ENCODE peak calls at places on chromosomes 13 and 19, in seven cellular contexts. K, T, Y, U, N, L and C are unnamed samples.

GRCh38 chr13:63541336-63541735 is 2125.7 kb upstream of the PCDH20 start:
- DNase-seq in N (no peak), K (no peak), Y (no peak), U (no peak), T (no peak), L (no peak), C (no peak)

GRCh38 chr19:862529-863304 is 3.3 kb downstream of the CFD start:
- DNase-seq in K (peak), T (no peak), L (peak), U (peak), N (peak), Y (peak), C (no peak)

GRCh38 chr13:27097691-27098090 is 73.9 kb downstream of the USP12 start:
- DNase-seq in T (no peak), L (no peak), K (no peak), N (no peak), U (no peak), Y (no peak), C (no peak)

GRCh38 chr19:6223461-6224307 is 56.1 kb downstream of the MLLT1 start:
- DNase-seq in U (no peak), Y (no peak), N (no peak), K (no peak), T (no peak), L (peak), C (no peak)

GRCh38 chr19:45164577-45165335 is 4.0 kb upstream of the NKPD1 start:
- DNase-seq in Y (no peak), L (no peak), U (peak), N (no peak), K (peak), T (no peak), C (no peak)

GRCh38 chr13:20160346-20161274 is at the start of gene GJA3:
- DNase-seq in L (no peak), N (peak), Y (peak), K (peak), U (peak), T (no peak), C (peak)

GRCh38 chr19:49355890-49356289 is 6.3 kb downstream of the TEAD2 start:
- DNase-seq in L (no peak), Y (no peak), K (no peak), N (no peak), T (no peak), U (no peak), C (no peak)

GRCh38 chr13:41917641-41918040 is 43.3 kb downstream of the VWA8 start:
- DNase-seq in N (no peak), T (no peak), L (no peak), U (no peak), Y (no peak), K (peak), C (no peak)

GRCh38 chr13:41643502-41643901 is 186.2 kb downstream of the RGCC start:
- DNase-seq in Y (no peak), T (no peak), N (no peak), K (no peak), L (no peak), U (no peak), C (no peak)

GRCh38 chr13:92461402-92461801 is 765.2 kb upstream of the GPC6 start:
- DNase-seq in Y (no peak), U (no peak), T (no peak), L (no peak), K (no peak), N (no peak), C (no peak)

GRCh38 chr19:1904385-1905070 is 671 bp upstream of the ADAT3 start:
- DNase-seq in T (no peak), K (no peak), Y (peak), N (no peak), U (peak), L (peak), C (no peak)

GRCh38 chr13:73440296-73440895 is 381.6 kb downstream of the KLF5 start:
- DNase-seq in L (no peak), K (peak), U (peak), T (no peak), N (no peak), Y (no peak), C (peak)

GRCh38 chr19:29878973-29879654 is 62.9 kb upstream of the URI1 start:
- DNase-seq in L (peak), T (no peak), U (no peak), K (no peak), N (no peak), Y (no peak), C (peak)

GRCh38 chr19:31902821-31903220 is 442.6 kb upstream of the ZNF507 start:
- DNase-seq in K (no peak), N (no peak), Y (no peak), L (no peak), U (no peak), T (no peak), C (no peak)

GRCh38 chr13:40895715-40896184 is 106.3 kb downstream of the SLC25A15 start:
- DNase-seq in U (no peak), K (no peak), N (no peak), T (no peak), Y (no peak), L (no peak), C (no peak)

GRCh38 chr13:72025836-72026235 is 158.8 kb upstream of the DACH1 start:
- DNase-seq in Y (no peak), L (no peak), T (no peak), U (no peak), N (no peak), K (no peak), C (no peak)

GRCh38 chr13:97781891-97782305 is 171.6 kb upstream of the IPO5 start:
- DNase-seq in K (no peak), N (no peak), T (peak), U (no peak), L (no peak), Y (no peak), C (no peak)

GRCh38 chr19:1266818-1267440 is 2.2 kb upstream of the CIRBP start:
- DNase-seq in L (peak), K (peak), N (no peak), T (peak), U (peak), Y (peak), C (peak)

GRCh38 chr13:95155504-95155903 is 145.7 kb downstream of the ABCC4 start:
- DNase-seq in L (no peak), T (no peak), Y (no peak), N (no peak), K (no peak), U (no peak), C (no peak)

GRCh38 chr19:28296506-28296905 is 916.4 kb downstream of the UQCRFS1 start:
- DNase-seq in K (no peak), T (no peak), L (no peak), Y (no peak), N (no peak), U (no peak), C (no peak)

GRCh38 chr19:4352701-4353121 is 9.3 kb downstream of the MPND start:
- DNase-seq in Y (peak), T (no peak), K (peak), L (no peak), U (peak), N (no peak), C (peak)

GRCh38 chr13:99686157-99686572 is 184.9 kb downstream of the TM9SF2 start:
- DNase-seq in Y (peak), K (no peak), N (no peak), T (no peak), L (no peak), U (no peak), C (no peak)

GRCh38 chr19:1719519-1719918 is 33.8 kb upstream of the ONECUT3 start:
- DNase-seq in Y (no peak), K (no peak), N (no peak), L (no peak), U (no peak), T (no peak), C (no peak)

GRCh38 chr13:102940143-102940542 is 94.3 kb downstream of the ERCC5 start:
- DNase-seq in N (no peak), T (no peak), U (no peak), Y (no peak), K (no peak), L (no peak), C (no peak)

GRCh38 chr19:45050036-45050435 is 11.2 kb downstream of the CLASRP start:
- DNase-seq in N (no peak), Y (no peak), T (no peak), K (no peak), L (no peak), U (no peak), C (no peak)

GRCh38 chr13:20174656-20175405 is 14.0 kb upstream of the GJA3 start:
- DNase-seq in K (peak), L (peak), U (no peak), N (peak), T (peak), Y (no peak), C (peak)

GRCh38 chr19:32828139-32828538 is 41.4 kb downstream of the SLC7A9 start:
- DNase-seq in L (no peak), N (no peak), U (no peak), K (no peak), T (no peak), Y (no peak), C (no peak)

GRCh38 chr13:46648166-46648607 is 95.2 kb downstream of the LRCH1 start:
- DNase-seq in K (no peak), L (no peak), T (no peak), U (peak), Y (no peak), N (no peak), C (peak)

GRCh38 chr13:111568290-111568689 is 247.8 kb downstream of the TEX29 start:
- DNase-seq in L (no peak), Y (no peak), K (no peak), U (no peak), T (no peak), N (no peak), C (no peak)